ENCODE peak calls at places on chromosomes 7 and 10, in six cellular contexts. Y is IMR-90; I is left ventricle myocardium inferior; L is transverse colon; U is CD8-positive, alpha-beta memory T cell; T is SJSA1. N is an unnamed sample.

GRCh38 chr7:138091073-138091472 is 14.8 kb downstream of the AKR1D1 start:
- DNase-seq in Y (no peak), I (no peak), L (no peak), U (no peak), T (no peak), N (no peak)

GRCh38 chr7:76303057-76303828 is 770 bp downstream of the HSPB1 start:
- DNase-seq in Y (peak; percentile 92), I (peak; percentile 87), L (peak; percentile 88), U (peak; percentile 82), T (peak; percentile 87), N (peak; percentile 87)

GRCh38 chr10:121503587-121504051 is 94.6 kb downstream of the FGFR2 start:
- DNase-seq in Y (no peak), I (no peak), L (no peak), U (no peak), T (no peak), N (no peak)

GRCh38 chr10:86349474-86349873 is 17.1 kb downstream of the GRID1 start:
- DNase-seq in Y (no peak), I (no peak), L (no peak), U (peak; percentile 39), T (no peak), N (no peak)

GRCh38 chr10:97075421-97075820 is 110.3 kb downstream of the SLIT1 start:
- DNase-seq in Y (no peak), I (no peak), L (no peak), U (no peak), T (no peak), N (no peak)

GRCh38 chr7:18555120-18555519 is 59.6 kb downstream of the HDAC9 start:
- DNase-seq in Y (peak; percentile 17), I (no peak), L (no peak), U (no peak), T (no peak), N (no peak)

GRCh38 chr10:75234683-75235374 is 928 bp downstream of the COMTD1 start:
- DNase-seq in Y (no peak), I (no peak), L (peak; percentile 69), U (no peak), T (no peak), N (no peak)

GRCh38 chr10:34469446-34469845 is 345.6 kb downstream of the PARD3 start:
- DNase-seq in Y (no peak), I (no peak), L (no peak), U (no peak), T (no peak), N (no peak)

GRCh38 chr7:126016722-126017121 is 1087.1 kb upstream of the POT1 start:
- DNase-seq in Y (no peak), I (no peak), L (no peak), U (no peak), T (no peak), N (no peak)

GRCh38 chr10:84510121-84510520 is 181.7 kb downstream of the CCSER2 start:
- DNase-seq in Y (peak; percentile 79), I (no peak), L (no peak), U (no peak), T (peak; percentile 83), N (no peak)

GRCh38 chr7:30754315-30754877 is 2.5 kb downstream of the INMT start:
- DNase-seq in Y (no peak), I (no peak), L (no peak), U (no peak), T (no peak), N (no peak)
- H3K4me1 ChIP-seq in Y (peaks cover 35% of the 10 kb centered on the region), I (peaks cover 89% of the 10 kb centered on the region), L (peaks cover 28% of the 10 kb centered on the region), U (no peaks in the 10 kb centered on the region), T (peaks cover 24% of the 10 kb centered on the region), N (no peaks in the 10 kb centered on the region)

DNA sequence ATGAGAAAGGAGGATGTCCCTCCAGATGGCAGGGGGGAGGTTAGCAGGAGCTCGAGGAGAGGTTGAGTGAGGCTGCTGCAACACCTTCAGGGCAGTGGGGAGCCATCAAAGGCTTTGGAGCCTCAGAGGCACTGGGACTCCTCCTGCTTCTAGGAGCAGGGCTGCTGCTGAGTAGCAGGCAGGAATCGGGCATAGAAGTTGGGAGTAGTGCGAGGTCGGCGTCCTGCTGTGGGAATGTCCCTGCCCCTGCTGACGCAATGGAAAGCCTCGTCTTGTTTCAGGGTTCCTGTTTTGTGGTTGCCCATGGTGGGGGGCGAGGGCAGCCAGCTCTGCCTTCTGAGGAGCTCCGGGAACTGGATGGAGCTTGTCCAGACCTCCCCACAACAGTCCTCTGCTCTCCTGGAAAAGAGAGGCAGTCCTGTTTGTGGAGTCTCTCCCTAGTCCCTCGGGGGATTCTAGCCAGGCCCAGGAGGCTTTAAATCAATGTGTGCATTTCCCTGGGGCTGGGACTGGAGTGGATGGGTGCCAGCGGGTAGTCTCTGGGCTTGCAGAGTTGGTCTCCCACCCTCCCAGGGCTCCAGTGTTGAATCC is 98.8 kb upstream of the PPIF start:
- DNase-seq in Y (no peak), I (peak; percentile 65), L (peak; percentile 79), U (no peak), T (no peak), N (peak; percentile 60)
- H3K4me1 ChIP-seq in Y (peaks cover 30% of the 10 kb centered on the region), I (peaks cover 99% of the 10 kb centered on the region), L (peaks cover 70% of the 10 kb centered on the region), U (peaks cover 66% of the 10 kb centered on the region), T (peaks cover 19% of the 10 kb centered on the region), N (peaks cover 7% of the 10 kb centered on the region)

GRCh38 chr7:1667566-1668485 is 2.3 kb upstream of the ELFN1 start:
- DNase-seq in Y (no peak), I (no peak), L (no peak), U (peak; percentile 40), T (no peak), N (no peak)
- H3K4me1 ChIP-seq in Y (peaks cover 2% of the 10 kb centered on the region), I (peaks cover 75% of the 10 kb centered on the region), L (peaks cover 55% of the 10 kb centered on the region), U (no peaks in the 10 kb centered on the region), T (peaks cover 19% of the 10 kb centered on the region), N (peaks cover 40% of the 10 kb centered on the region)

DNA sequence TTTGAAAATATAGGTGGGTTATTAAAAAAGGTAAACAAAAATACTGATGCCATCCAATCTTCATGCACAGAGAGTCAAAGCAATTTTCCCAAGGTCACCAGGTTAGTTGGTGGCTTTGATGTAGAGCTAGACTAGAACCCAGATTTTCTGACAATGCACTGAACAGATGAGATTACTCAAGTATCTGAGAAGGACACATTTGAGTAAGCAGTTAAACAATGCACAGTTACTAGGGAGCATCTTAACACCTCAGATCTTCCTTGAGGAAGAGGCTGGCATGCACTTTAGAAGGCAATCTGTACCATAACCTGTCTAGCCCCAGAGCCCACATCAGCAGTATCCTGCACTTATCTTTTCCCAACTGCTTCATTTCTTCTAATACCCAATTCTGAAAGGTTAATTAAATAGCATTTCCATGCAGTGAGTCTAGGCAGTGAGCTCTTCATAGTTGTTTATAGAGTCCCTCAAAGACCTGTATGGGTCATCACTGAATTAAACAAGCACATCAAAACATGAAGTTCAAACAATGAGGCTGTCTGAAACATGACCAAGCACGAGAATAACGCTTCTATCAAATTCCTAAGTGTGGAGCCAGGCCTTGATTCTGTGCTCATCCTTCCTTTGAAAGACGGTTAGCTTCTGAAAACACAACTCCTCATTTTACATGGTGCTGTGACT is 38.2 kb upstream of the ANK3 start:
- DNase-seq in Y (peak; percentile 62), I (no peak), L (no peak), U (no peak), T (peak; percentile 18), N (no peak)
- H3K4me1 ChIP-seq in Y (peaks cover 16% of the 10 kb centered on the region), I (peaks cover 39% of the 10 kb centered on the region), L (no peaks in the 10 kb centered on the region), U (no peaks in the 10 kb centered on the region), T (peaks cover 52% of the 10 kb centered on the region), N (no peaks in the 10 kb centered on the region)